ENCODE peak calls at places on chromosomes 7 and 10, in eight cellular contexts. B is fibroblast of lung, O is neural progenitor cell, U is GM23248, P is astrocyte, M is GM23338, K is hepatocyte, Z is MM.1S. H is an unnamed sample. For H3K4me1, the result is how much of the 10 kb centered on the place peaks cover.

GRCh38 chr7:7595451-7595850 is 28.8 kb downstream of the MIOS start:
- DNase-seq in M (no peak), O (no peak), U (peak), B (peak), K (peak), P (peak), Z (peak), H (no peak)

GRCh38 chr10:50511512-50512213 is 112.1 kb downstream of the SGMS1 start:
- DNase-seq in K (peak), P (peak), O (no peak), M (no peak), Z (no peak), B (peak), U (no peak), H (no peak)

GRCh38 chr7:133052826-133053225 is 29.1 kb downstream of the CHCHD3 start:
- DNase-seq in M (no peak), B (no peak), K (no peak), U (no peak), P (no peak), O (no peak), Z (no peak), H (no peak)

GRCh38 chr7:156094350-156095146 is 282.3 kb upstream of the SHH start:
- DNase-seq in O (no peak), B (no peak), P (no peak), U (no peak), Z (no peak), K (no peak), M (no peak), H (no peak)

GRCh38 chr7:142581341-142581740 is 167.9 kb upstream of the PRSS1 start:
- DNase-seq in U (peak), B (no peak), M (no peak), K (no peak), Z (peak), O (no peak), P (no peak), H (peak)

GRCh38 chr7:140992422-140992821 is 22.3 kb downstream of the MRPS33 start:
- DNase-seq in K (no peak), O (no peak), P (no peak), Z (no peak), U (no peak), M (no peak), B (no peak), H (no peak)

GRCh38 chr10:75191821-75192568 is 18.6 kb upstream of the VDAC2 start:
- DNase-seq in K (peak), Z (no peak), B (peak), O (no peak), M (no peak), U (peak), P (peak), H (no peak)

GRCh38 chr10:88361494-88361893 is 221.6 kb downstream of the RNLS start:
- DNase-seq in M (no peak), K (peak), U (no peak), Z (peak), P (no peak), B (peak), O (no peak), H (no peak)

GRCh38 chr7:27863866-27864265 is 123.9 kb downstream of the TAX1BP1 start:
- DNase-seq in Z (no peak), O (peak), M (no peak), U (no peak), B (peak), K (no peak), P (peak), H (no peak)

GRCh38 chr10:65394898-65395297 is 1530.9 kb upstream of the LRRTM3 start:
- DNase-seq in K (no peak), U (no peak), P (peak), M (no peak), Z (no peak), O (no peak), B (peak), H (no peak)

GRCh38 chr10:16987129-16987670 is 142.4 kb downstream of the CUBN start:
- DNase-seq in U (peak), Z (no peak), M (no peak), O (no peak), P (peak), K (no peak), B (peak), H (no peak)

GRCh38 chr10:100969175-100970075 is at the start of gene SEMA4G:
- DNase-seq in U (peak), K (peak), Z (peak), M (peak), P (no peak), B (peak), O (peak), H (peak)

GRCh38 chr10:43939939-43940810 is 291.5 kb upstream of the ZNF32 start:
- DNase-seq in O (no peak), P (no peak), K (peak), M (no peak), B (peak), U (no peak), Z (no peak), H (peak)

GRCh38 chr7:110568932-110569331 is 522.0 kb upstream of the LRRN3 start:
- DNase-seq in M (no peak), O (no peak), Z (no peak), K (no peak), B (no peak), U (no peak), P (no peak), H (no peak)

GRCh38 chr7:137930616-137931015 is 71.3 kb downstream of the CREB3L2 start:
- DNase-seq in U (peak), M (no peak), O (no peak), B (peak), P (peak), K (no peak), Z (no peak), H (no peak)

GRCh38 chr7:50528266-50529092 is 36.7 kb downstream of the DDC start:
- DNase-seq in M (no peak), B (no peak), Z (no peak), O (no peak), U (no peak), K (peak), P (no peak), H (no peak)

GRCh38 chr7:128781851-128782250 is 6.3 kb upstream of the OPN1SW start:
- DNase-seq in M (no peak), U (no peak), O (no peak), K (no peak), P (no peak), Z (no peak), B (no peak), H (no peak)

GRCh38 chr10:635088-635861 is 54.2 kb downstream of the DIP2C start:
- DNase-seq in B (no peak), Z (no peak), O (no peak), U (no peak), M (no peak), P (no peak), K (no peak), H (no peak)

DNA sequence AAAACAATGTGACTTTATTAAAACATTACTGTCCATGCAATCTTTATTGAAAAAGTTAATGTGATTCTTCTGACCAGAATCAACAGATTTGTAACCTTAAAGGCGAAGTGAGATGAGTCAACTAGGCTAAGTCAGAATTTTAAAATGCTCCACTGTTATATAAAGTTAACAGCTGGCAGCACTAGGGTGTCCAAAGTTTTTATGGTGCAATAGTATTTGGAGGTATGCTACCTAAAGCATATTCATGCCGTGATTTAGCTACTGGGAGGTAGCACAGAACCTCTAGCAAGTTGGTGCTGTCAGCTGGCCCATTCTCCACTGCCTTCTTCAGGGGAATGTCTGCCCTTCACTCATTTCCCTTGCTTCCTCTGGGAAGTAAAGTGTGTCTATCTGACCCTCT is 126.7 kb downstream of the RAPGEF5 start:
- DNase-seq in P (no peak), U (peak), Z (no peak), B (no peak), M (no peak), O (no peak), K (no peak), H (no peak)
- H3K4me1 ChIP-seq in P (under half), U (under half), Z (under half), B (under half), M (under half), O (under half), K (under half), H (under half)

DNA sequence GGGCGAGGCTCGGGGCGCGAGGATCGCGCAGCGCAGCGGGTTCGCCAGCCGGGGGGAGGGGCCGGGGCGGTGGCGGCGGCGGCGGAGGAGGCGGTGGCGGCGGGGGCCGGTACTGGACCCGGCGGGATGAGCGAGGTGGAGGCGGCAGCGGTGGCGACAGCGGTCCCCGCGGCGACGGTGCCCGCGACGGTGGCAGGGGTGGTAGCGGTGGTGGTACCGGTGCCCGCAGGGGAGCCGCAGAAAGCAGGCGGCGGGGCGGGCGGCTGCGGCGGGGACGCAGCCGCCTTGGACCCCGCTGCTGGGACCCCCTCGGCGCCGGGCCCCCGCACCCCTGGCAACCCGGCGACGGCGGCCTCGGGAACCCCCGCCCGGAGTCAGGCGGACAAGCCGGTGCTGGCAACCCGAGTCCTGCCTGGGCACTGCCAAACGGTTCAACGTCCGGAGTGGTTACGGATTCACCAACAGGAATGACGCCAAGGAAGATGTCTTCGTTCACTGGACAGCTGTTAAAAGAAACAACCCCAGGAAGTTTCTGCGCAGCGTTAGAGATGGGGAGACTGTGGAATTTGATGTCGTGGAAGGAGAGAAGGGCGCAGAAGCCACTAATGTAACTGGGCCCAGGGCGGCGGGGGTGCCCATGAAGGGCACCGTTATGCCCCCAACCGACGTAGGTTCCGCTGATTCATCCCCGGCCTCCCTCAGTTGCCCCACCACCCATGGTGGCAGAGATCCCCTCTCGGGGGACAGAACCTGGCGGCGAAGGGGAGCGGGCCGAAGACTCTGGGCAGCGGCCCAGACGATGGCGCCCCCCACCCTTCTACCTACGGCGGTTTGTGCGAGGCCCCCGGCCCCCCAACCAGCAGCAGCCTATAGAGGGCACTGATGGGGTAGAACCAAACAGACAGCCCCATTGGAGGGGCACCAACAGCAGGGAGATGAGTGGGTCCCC is 100.3 kb upstream of the CPXM2 start:
- DNase-seq in Z (no peak), U (peak), M (no peak), K (no peak), B (no peak), O (no peak), P (no peak), H (no peak)
- TF ChIP-seq EZH2 in Z (no peak), U (no peak), M (peak), K (no peak), B (peak), O (no peak), P (peak), H (no peak)

GRCh38 chr10:33211123-33211878 is 123.2 kb downstream of the NRP1 start:
- DNase-seq in Z (no peak), U (peak), K (peak), B (peak), P (peak), M (no peak), O (no peak), H (no peak)
- H3K4me2 ChIP-seq in Z (no peak), U (peak), K (peak), B (peak), P (peak), M (no peak), O (no peak), H (no peak)

GRCh38 chr10:24318517-24318916 is 109.6 kb downstream of the KIAA1217 start:
- DNase-seq in O (no peak), K (peak), B (no peak), P (peak), M (no peak), U (peak), Z (no peak), H (no peak)

GRCh38 chr10:24315211-24315610 is 106.3 kb downstream of the KIAA1217 start:
- DNase-seq in K (no peak), U (no peak), Z (no peak), O (no peak), P (no peak), M (no peak), B (no peak), H (no peak)

GRCh38 chr10:24324651-24325050 is 115.7 kb downstream of the KIAA1217 start:
- DNase-seq in M (no peak), K (no peak), O (no peak), U (no peak), P (no peak), B (peak), Z (no peak), H (no peak)

GRCh38 chr10:24320373-24320772 is 111.4 kb downstream of the KIAA1217 start:
- DNase-seq in Z (no peak), O (no peak), U (no peak), K (no peak), M (no peak), P (no peak), B (no peak), H (no peak)
- H3K4me1 ChIP-seq in Z (under half), O (under half), U (under half), K (under half), M (under half), P (under half), B (under half), H (under half)

GRCh38 chr10:117543245-117543998 is 876 bp downstream of the EMX2 start:
- DNase-seq in B (no peak), K (peak), O (peak), P (no peak), U (peak), M (peak), Z (no peak), H (no peak)
- TF ChIP-seq EZH2 in B (peak), K (peak), O (no peak), P (peak), U (no peak), M (peak), Z (no peak), H (no peak)

GRCh38 chr10:113128450-113129105 is 178.5 kb downstream of the TCF7L2 start:
- DNase-seq in P (no peak), K (no peak), U (peak), M (no peak), O (peak), B (no peak), Z (no peak), H (no peak)
- H3K4me2 ChIP-seq in P (no peak), K (peak), U (peak), M (peak), O (peak), B (peak), Z (no peak), H (no peak)

GRCh38 chr7:18163091-18163490 is 135.4 kb upstream of the PRPS1L1 start:
- DNase-seq in U (peak), M (no peak), P (no peak), O (no peak), B (no peak), K (no peak), Z (no peak), H (no peak)

GRCh38 chr7:18167815-18168214 is 140.2 kb upstream of the PRPS1L1 start:
- DNase-seq in Z (no peak), M (no peak), U (no peak), P (no peak), B (no peak), O (no peak), K (no peak), H (no peak)

GRCh38 chr7:18166002-18166401 is 138.4 kb upstream of the PRPS1L1 start:
- DNase-seq in K (no peak), M (no peak), O (no peak), U (no peak), B (no peak), P (no peak), Z (no peak), H (no peak)

GRCh38 chr7:18162653-18163052 is 135.0 kb upstream of the PRPS1L1 start:
- DNase-seq in P (no peak), M (no peak), O (no peak), U (no peak), Z (no peak), B (no peak), K (no peak), H (no peak)

DNA sequence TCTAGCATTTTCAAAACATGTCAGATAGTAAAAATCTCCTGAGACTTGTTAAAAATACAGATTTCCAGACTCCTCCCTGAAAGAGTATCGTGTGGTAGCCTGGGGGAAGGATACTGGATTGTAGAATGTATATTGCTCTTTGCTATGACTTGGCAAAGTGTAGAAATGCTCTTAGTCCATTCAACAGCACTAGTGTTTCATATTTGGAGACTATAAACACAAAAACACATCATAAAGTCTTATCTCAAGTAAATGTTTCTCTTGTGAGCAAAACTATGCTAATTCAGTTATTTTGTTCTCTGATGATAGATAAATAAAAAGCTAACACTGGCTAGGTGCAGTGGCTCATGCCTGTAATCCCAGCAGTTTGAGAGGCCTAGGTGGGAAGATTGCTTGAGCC is 137.5 kb upstream of the PRPS1L1 start:
- DNase-seq in K (peak), M (no peak), U (no peak), P (no peak), B (no peak), Z (no peak), O (no peak), H (no peak)
- H3K4me1 ChIP-seq in K (under half), M (under half), U (under half), P (under half), B (under half), Z (under half), O (under half), H (under half)

H was measured in DND-41.